ENCODE peak calls at places on chromosomes 16 and 17, in seven cellular contexts. P, Z, C, V, Q, S and T are unnamed samples.

GRCh38 chr16:81005644-81006471 is 827 bp downstream of the CMC2 start:
- DNase-seq in Z (no peak), Q (no peak), V (no peak), C (no peak), S (no peak), P (no peak), T (no peak)

GRCh38 chr17:77449908-77450741 is 309.4 kb downstream of the SEC14L1 start:
- DNase-seq in P (peak; percentile 84), S (no peak), Z (no peak), V (peak; percentile 78), C (peak; percentile 90), Q (peak; percentile 84), T (peak; percentile 86)

GRCh38 chr16:47920709-47921108 is 235.1 kb downstream of the ABCC12 start:
- DNase-seq in C (no peak), Q (no peak), P (no peak), S (no peak), Z (no peak), V (no peak), T (no peak)

GRCh38 chr16:25488435-25488834 is 203.3 kb upstream of the HS3ST4 start:
- DNase-seq in C (no peak), S (no peak), Q (no peak), Z (no peak), P (no peak), V (no peak), T (no peak)

GRCh38 chr16:89185062-89185751 is 13.7 kb downstream of the CDH15 start:
- DNase-seq in S (peak; percentile 32), Q (no peak), P (no peak), Z (no peak), V (no peak), C (no peak), T (no peak)

GRCh38 chr17:78252111-78252634 is 20.7 kb downstream of the TMEM235 start:
- DNase-seq in C (no peak), Z (peak; percentile 76), V (no peak), S (peak; percentile 67), P (no peak), Q (peak; percentile 43), T (no peak)

GRCh38 chr17:76191891-76192290 is 48.4 kb downstream of the RNF157 start:
- DNase-seq in Z (peak; percentile 13), C (no peak), P (no peak), V (no peak), S (peak; percentile 29), Q (no peak), T (no peak)

GRCh38 chr17:56781944-56782737 is 51.6 kb downstream of the C17orf67 start:
- DNase-seq in V (no peak), S (no peak), Q (no peak), C (no peak), Z (no peak), P (no peak), T (no peak)

GRCh38 chr17:17515921-17516295 is 19.7 kb upstream of the RASD1 start:
- DNase-seq in P (peak; percentile 90), S (no peak), Q (no peak), C (no peak), V (no peak), Z (no peak), T (no peak)

GRCh38 chr16:85086347-85087291 is 25.7 kb downstream of the CIBAR2 start:
- DNase-seq in Z (peak; percentile 48), P (peak; percentile 70), C (peak; percentile 76), S (peak; percentile 62), V (no peak), Q (peak; percentile 86), T (peak; percentile 78)

GRCh38 chr16:64416232-64417010 is 705.4 kb downstream of the CDH11 start:
- DNase-seq in V (no peak), Q (no peak), Z (no peak), P (peak; percentile 84), C (no peak), S (no peak), T (no peak)

GRCh38 chr16:48271728-48272127 is 24.4 kb upstream of the ABCC11 start:
- DNase-seq in Z (no peak), V (no peak), Q (no peak), P (no peak), S (no peak), C (no peak), T (no peak)